ENCODE peak calls at places on chromosomes 4 and X, in eight cellular contexts. E is PC-3; A is central memory CD8-positive, alpha-beta T cell; J is activated CD8-positive, alpha-beta memory T cell treated with anti-CD3 and anti-CD28 coated beads, Interleukin-2, amount 10 ng/mL, durations not matched to agents 7 days and 5 days; C is activated T-cell treated with anti-CD3 and anti-CD28 coated beads, Interleukin-2, amount 50 U/mL, for 72 hours; F is Right ventricle myocardium superior; W is A549; L is Panc1. O is an unnamed sample.

GRCh38 chr4:86971355-86971683 is 36.5 kb downstream of the AFF1 start:
- ATAC-seq in F (no peak), L (no peak), J (no peak), C (peak), E (no peak), A (no peak), W (no peak), O (peak)

GRCh38 chr4:85747871-85748491 is 273.0 kb downstream of the ARHGAP24 start:
- ATAC-seq in F (peak), A (no peak), C (no peak), J (peak), W (peak), E (peak), L (peak), O (peak)

GRCh38 chr4:138062929-138063328 is 179.2 kb downstream of the SLC7A11 start:
- ATAC-seq in E (peak), J (no peak), A (no peak), C (no peak), W (peak), L (no peak), F (no peak), O (no peak)

GRCh38 chr4:109233585-109233984 is 68.9 kb downstream of the COL25A1 start:
- ATAC-seq in E (no peak), L (no peak), W (no peak), C (no peak), F (no peak), J (no peak), A (no peak), O (no peak)

GRCh38 chr4:111027526-111027925 is 404.6 kb upstream of the PITX2 start:
- ATAC-seq in E (no peak), C (no peak), L (no peak), A (no peak), J (no peak), W (no peak), F (no peak), O (no peak)

GRCh38 chr4:159042097-159042605 is 60.7 kb upstream of the RAPGEF2 start:
- ATAC-seq in J (no peak), W (no peak), E (no peak), L (no peak), F (peak), C (no peak), A (no peak), O (no peak)

GRCh38 chr4:86452323-86452995 is 92.6 kb upstream of the MAPK10 start:
- ATAC-seq in C (no peak), E (no peak), F (peak), L (no peak), W (no peak), J (no peak), A (no peak), O (no peak)

GRCh38 chr4:41747230-41748055 is 1.1 kb downstream of the PHOX2B start:
- ATAC-seq in C (no peak), L (no peak), E (no peak), J (no peak), A (no peak), W (no peak), F (no peak), O (no peak)

GRCh38 chr4:102684605-102685052 is 76.1 kb downstream of the MANBA start:
- ATAC-seq in E (peak), L (peak), W (peak), F (no peak), A (no peak), C (peak), J (no peak), O (peak)

GRCh38 chrX:22116585-22117546 is 84.7 kb downstream of the PHEX start:
- ATAC-seq in W (peak), C (no peak), J (no peak), E (no peak), F (no peak), L (no peak), A (no peak), O (no peak)

GRCh38 chr4:156182269-156182668 is 228.6 kb upstream of the CTSO start:
- ATAC-seq in A (no peak), L (no peak), C (no peak), W (no peak), J (no peak), E (no peak), F (no peak), O (no peak)

GRCh38 chrX:24117288-24117687 is 32.2 kb upstream of the ZFX start:
- ATAC-seq in A (no peak), F (peak), J (no peak), L (peak), C (no peak), E (peak), W (peak), O (no peak)

GRCh38 chr4:89172865-89173264 is 61.5 kb downstream of the TIGD2 start:
- ATAC-seq in L (no peak), E (no peak), J (no peak), W (no peak), C (no peak), A (no peak), F (no peak), O (no peak)

GRCh38 chrX:104105863-104106262 is 6.5 kb upstream of the ZCCHC18 start:
- ATAC-seq in W (no peak), F (peak), A (no peak), J (no peak), C (no peak), L (no peak), E (no peak), O (no peak)

GRCh38 chrX:19814240-19814639 is 73.2 kb downstream of the SH3KBP1 start:
- ATAC-seq in C (no peak), W (peak), E (no peak), A (no peak), J (no peak), L (no peak), F (no peak), O (no peak)

GRCh38 chr4:184930026-184930425 is 88.3 kb upstream of the HELT start:
- ATAC-seq in W (no peak), L (no peak), J (no peak), C (no peak), A (no peak), F (no peak), E (no peak), O (no peak)

GRCh38 chr4:25343671-25344070 is 31.1 kb downstream of the ZCCHC4 start:
- ATAC-seq in L (no peak), A (no peak), C (no peak), J (no peak), E (peak), W (no peak), F (no peak), O (no peak)

GRCh38 chr4:85697864-85698263 is 222.9 kb downstream of the ARHGAP24 start:
- ATAC-seq in L (no peak), W (no peak), J (no peak), F (no peak), E (no peak), A (no peak), C (no peak), O (no peak)

GRCh38 chr4:81786063-81786763 is 314.5 kb upstream of the RASGEF1B start:
- ATAC-seq in C (peak), W (no peak), J (peak), L (no peak), E (no peak), A (no peak), F (no peak), O (peak)

GRCh38 chr4:163612762-163613161 is 118.3 kb downstream of the TMA16 start:
- ATAC-seq in L (no peak), C (no peak), A (no peak), W (no peak), E (no peak), J (no peak), F (no peak), O (no peak)

GRCh38 chr4:183541081-183542045 is 36.5 kb downstream of the ING2 start:
- ATAC-seq in J (no peak), E (no peak), L (peak), F (no peak), C (no peak), W (peak), A (no peak), O (no peak)

GRCh38 chrX:1601051-1601767 is 9.8 kb downstream of the AKAP17A start:
- ATAC-seq in C (no peak), L (no peak), J (no peak), F (no peak), E (no peak), A (no peak), W (no peak), O (no peak)

GRCh38 chr4:86331362-86331761 is 28.5 kb downstream of the MAPK10 start:
- ATAC-seq in W (no peak), A (no peak), L (no peak), E (no peak), J (no peak), C (no peak), F (no peak), O (no peak)

GRCh38 chrX:108439434-108439883 is at the start of gene COL4A5:
- ATAC-seq in E (peak), A (no peak), C (no peak), L (peak), W (peak), J (no peak), F (peak), O (no peak)

GRCh38 chr4:2964077-2964471 is 703 bp downstream of the GRK4 start:
- ATAC-seq in A (no peak), L (no peak), F (peak), C (no peak), W (no peak), E (peak), J (no peak), O (no peak)

GRCh38 chr4:171993247-171993646 is 180.0 kb downstream of the GALNTL6 start:
- ATAC-seq in L (no peak), C (no peak), J (no peak), W (no peak), E (no peak), F (no peak), A (no peak), O (no peak)

GRCh38 chr4:79652726-79653125 is 244.7 kb upstream of the GK2 start:
- ATAC-seq in W (no peak), E (peak), C (no peak), F (no peak), A (no peak), L (no peak), J (no peak), O (no peak)

GRCh38 chr4:129623233-129623632 is 527.3 kb downstream of the C4orf33 start:
- ATAC-seq in F (no peak), J (no peak), W (no peak), C (no peak), L (no peak), A (no peak), E (no peak), O (no peak)

GRCh38 chr4:93748943-93749342 is 79.6 kb upstream of the ATOH1 start:
- ATAC-seq in E (no peak), F (no peak), A (no peak), L (no peak), W (no peak), C (no peak), J (no peak), O (no peak)

GRCh38 chr4:77263247-77263646 is 106.2 kb downstream of the CCNG2 start:
- ATAC-seq in W (no peak), J (no peak), E (no peak), A (no peak), L (no peak), C (no peak), F (no peak), O (no peak)

GRCh38 chr4:2096073-2096609 is 37.0 kb downstream of the NAT8L start:
- ATAC-seq in L (no peak), E (no peak), A (no peak), W (no peak), J (no peak), F (no peak), C (no peak), O (no peak)

GRCh38 chrX:70262952-70263567 is 3.1 kb upstream of the P2RY4 start:
- ATAC-seq in W (peak), C (peak), E (peak), L (peak), F (peak), J (peak), A (no peak), O (peak)

GRCh38 chrX:133056341-133056740 is 40.6 kb downstream of the USP26 start:
- ATAC-seq in C (no peak), W (no peak), F (no peak), E (peak), A (no peak), L (no peak), J (no peak), O (no peak)

GRCh38 chrX:15863944-15864491 is 9.4 kb upstream of the AP1S2 start:
- ATAC-seq in C (no peak), F (peak), A (no peak), J (no peak), E (no peak), W (no peak), L (no peak), O (no peak)

GRCh38 chrX:134137353-134137752 is 99.6 kb upstream of the CCDC160 start:
- ATAC-seq in A (no peak), W (no peak), C (no peak), J (no peak), E (no peak), F (no peak), L (no peak), O (no peak)

GRCh38 chr4:163391756-163392155 is 48.1 kb downstream of the NPY5R start:
- ATAC-seq in W (no peak), J (no peak), A (no peak), F (peak), E (peak), L (no peak), C (no peak), O (no peak)

O was measured in activated T-helper 17 cell treated with anti-CD3 and anti-CD28 coated beads, Interleukin-2, amount 50 U/mL, for 72 hours.